ENCODE peak calls at places on chromosome 12, in four cellular contexts. E, J, B and U are unnamed samples.

GRCh38 chr12:116595186-116595585 is 36.0 kb downstream of the MAP1LC3B2 start:
- DNase-seq in B (no peak), J (no peak), E (no peak), U (no peak)

GRCh38 chr12:122104844-122105243 is 26.3 kb downstream of the MLXIP start:
- DNase-seq in J (no peak), B (no peak), E (no peak), U (no peak)

GRCh38 chr12:13347241-13348043 is 150.9 kb downstream of the EMP1 start:
- DNase-seq in J (peak), B (no peak), E (no peak), U (no peak)

GRCh38 chr12:126353604-126354003 is 1288.4 kb downstream of the AACS start:
- DNase-seq in B (no peak), J (no peak), E (no peak), U (no peak)

GRCh38 chr12:24997970-24998582 is 49.2 kb upstream of the BCAT1 start:
- DNase-seq in E (peak), J (no peak), B (no peak), U (peak)

GRCh38 chr12:119115296-119115905 is 63.3 kb upstream of the HSPB8 start:
- DNase-seq in E (no peak), B (peak), J (peak), U (peak)

GRCh38 chr12:6766651-6767300 is 613 bp downstream of the PTMS start:
- DNase-seq in B (no peak), E (no peak), J (peak), U (no peak)

GRCh38 chr12:30862486-30862885 is 64.1 kb upstream of the TSPAN11 start:
- DNase-seq in J (peak), E (no peak), B (no peak), U (no peak)

GRCh38 chr12:97131220-97131981 is 224.3 kb downstream of the NEDD1 start:
- DNase-seq in E (no peak), J (no peak), B (no peak), U (no peak)
- TF ChIP-seq SPI1 in E (no peak), J (no peak), B (no peak), U (no peak)

DNA sequence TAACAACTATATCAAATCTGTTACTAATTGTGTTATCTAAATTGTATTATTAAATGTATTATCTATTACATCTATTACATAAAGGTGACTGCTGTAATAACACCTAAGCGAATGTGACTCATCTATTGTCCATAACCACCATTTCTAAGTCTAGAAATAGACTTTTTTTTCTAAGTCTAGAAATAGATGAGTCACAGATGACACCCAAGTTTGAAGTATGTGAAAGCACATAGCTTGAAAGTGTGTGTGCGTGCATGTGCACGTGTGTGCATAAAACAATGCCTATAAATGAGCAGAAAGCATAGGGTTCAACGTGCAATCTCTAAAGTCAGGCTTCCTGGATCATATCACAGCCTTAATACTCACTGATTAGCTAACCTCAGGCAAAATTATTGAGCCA is 451.3 kb upstream of the USP15 start:
- DNase-seq in E (no peak), B (no peak), J (no peak), U (no peak)
- TF ChIP-seq SPI1 in E (no peak), B (no peak), J (no peak), U (no peak)

GRCh38 chr12:123713398-123714301 is 1.5 kb downstream of the ATP6V0A2 start:
- DNase-seq in J (peak), E (no peak), B (no peak), U (no peak)
- TF ChIP-seq SPI1 in J (no peak), E (no peak), B (no peak), U (no peak)

GRCh38 chr12:45543887-45544286 is 185.6 kb upstream of the ARID2 start:
- DNase-seq in J (peak), E (peak), B (peak), U (peak)
- TF ChIP-seq SPI1 in J (no peak), E (no peak), B (no peak), U (no peak)

GRCh38 chr12:115172521-115172920 is 488.5 kb upstream of the TBX3 start:
- DNase-seq in E (no peak), J (no peak), B (no peak), U (no peak)

GRCh38 chr12:115163710-115164109 is 479.7 kb upstream of the TBX3 start:
- DNase-seq in E (no peak), B (no peak), J (no peak), U (no peak)

GRCh38 chr12:115166698-115167315 is 482.8 kb upstream of the TBX3 start:
- DNase-seq in J (no peak), B (no peak), E (no peak), U (no peak)
- TF ChIP-seq SPI1 in J (no peak), B (no peak), E (no peak), U (no peak)

GRCh38 chr12:53222170-53223005 is 9.6 kb downstream of the RARG start:
- DNase-seq in B (no peak), J (no peak), E (no peak), U (no peak)

GRCh38 chr12:53220857-53221202 is 11.2 kb downstream of the RARG start:
- DNase-seq in J (peak), B (peak), E (peak), U (peak)

GRCh38 chr12:53223006-53223305 is 9.1 kb downstream of the RARG start:
- DNase-seq in J (no peak), E (no peak), B (no peak), U (no peak)

GRCh38 chr12:53219956-53220856 is 11.8 kb downstream of the RARG start:
- DNase-seq in J (peak), E (no peak), B (no peak), U (peak)

DNA sequence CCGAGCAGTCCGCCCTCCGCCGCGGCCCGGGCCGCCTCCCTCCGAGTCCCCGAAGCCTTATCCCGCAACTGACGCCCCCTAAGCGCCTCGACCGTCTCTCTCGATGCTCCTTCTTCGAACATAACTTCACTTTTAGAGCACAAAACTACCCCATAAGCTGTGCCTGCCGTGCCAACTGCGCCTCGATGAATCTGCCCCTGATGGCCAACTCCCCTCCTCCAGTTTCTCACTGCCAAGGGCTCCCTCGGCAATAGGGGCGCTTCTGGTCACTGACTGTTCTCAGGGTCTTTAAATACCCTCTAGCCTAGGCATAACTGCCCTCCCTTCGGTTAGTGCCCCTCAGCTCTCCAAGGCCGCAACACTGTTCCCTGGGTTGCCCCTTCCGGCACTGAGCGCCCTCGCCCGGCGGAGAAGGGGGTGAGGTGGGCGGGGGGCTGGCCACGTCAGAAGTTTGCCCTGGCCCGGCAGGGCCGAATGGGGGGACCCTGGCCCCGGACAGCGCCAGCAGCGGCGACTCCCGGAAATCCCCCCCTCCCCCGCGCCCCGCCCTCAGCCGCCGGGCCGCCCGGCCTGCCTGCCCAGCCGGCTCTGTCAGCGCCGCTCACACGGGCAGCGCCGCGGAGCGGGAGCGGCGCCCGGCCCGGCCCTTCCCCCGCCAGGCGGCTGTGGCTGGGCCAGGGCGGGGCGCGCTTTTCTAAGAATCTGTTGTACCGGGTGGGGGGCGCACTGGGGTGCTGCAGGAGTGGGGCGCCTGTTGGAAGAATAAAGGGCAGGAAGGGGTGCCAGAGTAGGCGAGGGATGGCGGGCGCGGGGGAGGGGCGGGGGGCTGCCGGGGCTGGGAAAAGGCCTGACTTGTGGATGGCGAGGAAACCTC is 10.6 kb downstream of the RARG start:
- DNase-seq in E (no peak), J (peak), B (no peak), U (peak)
- TF ChIP-seq SPI1 in E (no peak), J (no peak), B (no peak), U (no peak)

GRCh38 chr12:65074932-65075331 is 46.2 kb downstream of the WIF1 start:
- DNase-seq in B (no peak), E (no peak), J (peak), U (no peak)
- TF ChIP-seq SPI1 in B (no peak), E (no peak), J (no peak), U (no peak)

DNA sequence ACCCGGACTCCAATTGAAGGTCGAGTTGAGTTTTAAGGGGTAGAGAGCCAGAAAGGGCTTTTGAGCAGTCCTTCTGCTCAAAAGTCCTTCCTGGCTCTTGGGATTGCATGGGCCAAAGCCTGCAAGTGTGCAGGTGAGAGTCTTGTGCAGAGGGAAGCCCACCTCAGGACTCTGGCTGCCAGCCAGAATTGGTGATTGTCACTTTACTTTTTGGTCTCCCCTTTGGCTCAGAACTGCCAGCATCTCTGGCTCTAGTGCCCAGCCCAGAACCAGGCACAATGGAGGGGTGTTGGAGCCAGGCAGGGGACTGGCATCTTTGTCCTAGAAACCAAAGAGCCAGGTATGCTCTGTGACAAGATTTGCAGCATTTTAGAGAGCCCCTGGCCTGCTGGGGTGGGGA is 23.5 kb downstream of the FAM222A start:
- DNase-seq in B (no peak), J (no peak), E (no peak), U (no peak)
- TF ChIP-seq SPI1 in B (no peak), J (no peak), E (no peak), U (no peak)

GRCh38 chr12:47270782-47271664 is 191.3 kb upstream of the AMIGO2 start:
- DNase-seq in B (no peak), E (no peak), J (no peak), U (no peak)

GRCh38 chr12:47273191-47273626 is 193.4 kb upstream of the AMIGO2 start:
- DNase-seq in B (no peak), J (no peak), E (no peak), U (no peak)

GRCh38 chr12:47272412-47273190 is 192.8 kb upstream of the AMIGO2 start:
- DNase-seq in E (no peak), B (no peak), J (peak), U (no peak)

GRCh38 chr12:47274725-47275124 is 195.0 kb upstream of the AMIGO2 start:
- DNase-seq in E (no peak), J (no peak), B (no peak), U (no peak)

DNA sequence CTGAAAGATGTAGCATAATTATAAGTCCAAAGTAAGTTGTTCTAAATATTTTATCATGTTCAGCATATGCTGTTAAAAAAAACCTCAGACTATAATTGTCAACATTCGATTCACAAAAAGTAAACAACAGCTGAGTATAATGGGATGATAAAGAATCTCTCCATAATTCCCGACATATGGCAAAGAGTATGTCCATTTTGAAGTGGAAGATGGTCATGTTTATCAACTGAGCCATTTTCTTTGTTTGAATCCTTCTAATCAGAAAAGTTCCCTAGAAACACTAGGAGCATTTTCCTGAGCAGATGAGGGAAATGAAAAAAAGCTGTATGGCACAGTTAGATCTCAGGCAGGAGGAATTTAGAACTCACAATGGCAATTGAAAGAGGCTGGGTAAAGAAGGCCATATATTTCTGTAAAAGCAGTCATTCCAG is 192.1 kb upstream of the AMIGO2 start:
- DNase-seq in E (no peak), B (no peak), J (no peak), U (no peak)
- TF ChIP-seq SPI1 in E (no peak), B (no peak), J (no peak), U (no peak)